ENCODE peak calls at places on chromosomes 4 and X, in five cellular contexts. J is K562, D is WTC11, V is GM12878, B is HepG2. R is an unnamed sample.

GRCh38 chrX:140764401-140764919 is 54.9 kb downstream of the LINC00632 start:
- DNase-seq in J (no peak), D (peak; percentile 49), V (no peak), B (no peak), R (peak; percentile 44)

GRCh38 chrX:68997911-68998310 is 167.3 kb downstream of the PJA1 start:
- DNase-seq in J (no peak), D (no peak), V (no peak), B (no peak), R (no peak)

GRCh38 chr4:88809561-88810219 is 112.1 kb upstream of the NAP1L5 start:
- DNase-seq in J (no peak), D (no peak), V (no peak), B (peak; percentile 63), R (no peak)

GRCh38 chr4:90226734-90227133 is 99.5 kb downstream of the CCSER1 start:
- DNase-seq in J (no peak), D (no peak), V (no peak), B (no peak), R (no peak)

GRCh38 chr4:159382875-159383568 is 280.1 kb downstream of the RAPGEF2 start:
- DNase-seq in J (no peak), D (no peak), V (no peak), B (no peak), R (no peak)

GRCh38 chrX:9604111-9604907 is 139.5 kb downstream of the TBL1X start:
- DNase-seq in J (no peak), D (no peak), V (no peak), B (no peak), R (no peak)

GRCh38 chrX:101260435-101260834 is 30.7 kb downstream of the TAF7L start:
- DNase-seq in J (peak; percentile 46), D (peak; percentile 21), V (no peak), B (peak; percentile 9), R (peak; percentile 15)

GRCh38 chr4:5412296-5412695 is 296.1 kb downstream of the EVC2 start:
- DNase-seq in J (no peak), D (no peak), V (no peak), B (no peak), R (no peak)

GRCh38 chr4:107709916-107710315 is 10.1 kb downstream of the PAPSS1 start:
- DNase-seq in J (no peak), D (no peak), V (no peak), B (no peak), R (no peak)

GRCh38 chrX:9683350-9683749 is 82.3 kb downstream of the GPR143 start:
- DNase-seq in J (no peak), D (no peak), V (no peak), B (no peak), R (no peak)

GRCh38 chr4:184167576-184167975 is 50.1 kb downstream of the ENPP6 start:
- DNase-seq in J (no peak), D (peak; percentile 59), V (no peak), B (no peak), R (no peak)

GRCh38 chr4:187380181-187380581 is 615.4 kb upstream of the ZFP42 start:
- DNase-seq in J (peak; percentile 4), D (peak; percentile 69), V (no peak), B (peak; percentile 35), R (no peak)

GRCh38 chr4:31043382-31044062 is 323.4 kb downstream of the PCDH7 start:
- DNase-seq in J (no peak), D (no peak), V (no peak), B (no peak), R (peak; percentile 8)

GRCh38 chr4:169823685-169824084 is 65.9 kb upstream of the HPF1 start:
- DNase-seq in J (peak; percentile 55), D (peak; percentile 65), V (no peak), B (peak; percentile 21), R (no peak)

GRCh38 chrX:1274786-1275185 is 6.2 kb downstream of the CSF2RA start:
- DNase-seq in J (no peak), D (no peak), V (no peak), B (no peak), R (no peak)

GRCh38 chr4:59818656-59819055 is 1381.5 kb upstream of the ADGRL3 start:
- DNase-seq in J (no peak), D (no peak), V (peak; percentile 15), B (no peak), R (peak; percentile 1)

GRCh38 chrX:146278381-146278780 is 460.8 kb downstream of the SLITRK2 start:
- DNase-seq in J (no peak), D (no peak), V (no peak), B (no peak), R (no peak)

GRCh38 chr4:139978692-139979091 is 175.3 kb downstream of the MAML3 start:
- DNase-seq in J (no peak), D (no peak), V (peak; percentile 75), B (no peak), R (no peak)

GRCh38 chr4:128528793-128529553 is 241.4 kb upstream of the PGRMC2 start:
- DNase-seq in J (no peak), D (no peak), V (no peak), B (peak; percentile 58), R (peak; percentile 95)

GRCh38 chrX:119150163-119151135 is 22.8 kb upstream of the KIAA1210 start:
- DNase-seq in J (no peak), D (peak; percentile 9), V (no peak), B (no peak), R (no peak)

GRCh38 chr4:185255868-185256267 is 46.5 kb downstream of the SNX25 start:
- DNase-seq in J (no peak), D (no peak), V (no peak), B (no peak), R (no peak)

DNA sequence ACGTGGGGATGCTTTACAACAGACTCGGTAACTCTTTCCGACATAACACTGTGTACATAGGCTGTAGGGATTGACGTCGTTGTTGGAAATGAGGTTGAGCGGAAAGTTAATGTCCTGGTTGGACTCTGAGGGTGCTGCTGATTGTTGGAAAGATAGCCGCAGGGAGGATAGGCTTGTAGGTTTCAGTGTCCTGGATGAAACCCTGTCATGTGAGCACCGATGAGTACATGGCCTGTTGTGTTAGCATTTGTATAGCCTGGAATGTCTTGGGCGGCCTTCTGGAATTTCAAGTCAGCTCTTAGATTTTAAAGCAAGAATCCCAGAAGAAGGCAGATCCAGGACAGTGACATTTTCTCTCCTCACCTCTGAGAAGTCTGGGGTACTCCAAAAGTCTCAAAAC is 63.3 kb downstream of the TBC1D14 start:
- DNase-seq in J (no peak), D (peak; percentile 52), V (no peak), B (no peak), R (no peak)
- TF ChIP-seq ESRRA in J (no peak), D (no peak), V (no peak), B (no peak), R (no peak)

GRCh38 chr4:177405508-177405907 is 36.7 kb downstream of the AGA start:
- DNase-seq in J (no peak), D (no peak), V (no peak), B (no peak), R (no peak)
- TF ChIP-seq ESRRA in J (no peak), D (no peak), V (no peak), B (no peak), R (no peak)

DNA sequence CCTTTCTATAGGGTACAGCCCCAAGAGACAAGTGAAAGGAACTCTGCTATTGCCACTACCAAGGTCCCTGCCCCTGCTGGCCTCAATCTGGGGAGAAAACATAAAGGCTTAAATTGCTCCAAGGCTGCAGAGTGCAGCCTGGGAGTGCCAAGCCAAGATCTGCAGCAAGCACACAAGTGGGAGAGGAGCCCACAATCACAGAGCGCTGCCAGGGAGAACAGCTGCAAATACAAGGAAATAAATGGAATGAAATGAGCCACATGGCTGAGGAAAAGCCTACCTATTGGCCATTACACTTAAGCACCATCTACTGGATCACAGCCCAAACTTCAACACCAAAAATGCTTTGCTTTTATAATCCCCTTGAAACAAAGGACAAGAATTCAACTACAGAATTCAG is 582.4 kb downstream of the FAM133A start:
- DNase-seq in J (no peak), D (no peak), V (no peak), B (no peak), R (no peak)
- TF ChIP-seq ESRRA in J (no peak), D (no peak), V (no peak), B (no peak), R (no peak)

GRCh38 chrX:102727761-102728160 is 7.2 kb downstream of the GPRASP3 start:
- DNase-seq in J (no peak), D (no peak), V (no peak), B (no peak), R (no peak)
- TF ChIP-seq ESRRA in J (no peak), D (no peak), V (no peak), B (no peak), R (no peak)

DNA sequence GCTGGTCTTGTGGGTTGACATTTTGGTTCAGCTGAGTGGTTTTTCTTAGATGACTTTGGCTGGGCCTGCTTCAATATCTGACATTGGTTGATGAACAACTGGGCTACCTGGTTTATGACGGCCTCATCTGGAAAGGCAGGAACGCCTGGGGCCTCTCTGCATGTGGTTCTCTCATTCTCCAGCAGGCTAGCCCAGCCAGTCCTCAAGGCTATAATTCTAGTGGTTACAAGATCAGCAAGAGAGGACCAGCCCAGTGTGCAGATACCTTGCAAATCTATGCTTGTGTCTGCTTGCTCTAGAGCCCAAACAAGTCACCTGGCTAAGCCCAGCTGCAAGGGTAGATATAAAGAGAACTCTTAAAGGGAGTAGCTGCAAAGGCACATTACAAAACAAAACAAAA is 214.2 kb upstream of the PUDP start:
- DNase-seq in J (no peak), D (no peak), V (no peak), B (no peak), R (no peak)
- TF ChIP-seq ESRRA in J (no peak), D (no peak), V (no peak), B (no peak), R (no peak)

GRCh38 chr4:176799653-176800052 is 6.9 kb upstream of the VEGFC start:
- DNase-seq in J (no peak), D (no peak), V (no peak), B (no peak), R (no peak)

GRCh38 chr4:176810481-176811249 is 17.9 kb upstream of the VEGFC start:
- DNase-seq in J (no peak), D (no peak), V (no peak), B (no peak), R (no peak)

GRCh38 chr4:176800891-176801534 is 8.3 kb upstream of the VEGFC start:
- DNase-seq in J (no peak), D (no peak), V (no peak), B (no peak), R (no peak)

GRCh38 chr4:176805155-176805554 is 12.4 kb upstream of the VEGFC start:
- DNase-seq in J (no peak), D (no peak), V (no peak), B (no peak), R (no peak)
- TF ChIP-seq ESRRA in J (no peak), D (no peak), V (no peak), B (no peak), R (no peak)

GRCh38 chrX:19673334-19674040 is 158.2 kb upstream of the MAP3K15 start:
- DNase-seq in J (no peak), D (no peak), V (no peak), B (peak; percentile 31), R (peak; percentile 93)
- TF ChIP-seq ESRRA in J (no peak), D (no peak), V (no peak), B (no peak), R (no peak)

DNA sequence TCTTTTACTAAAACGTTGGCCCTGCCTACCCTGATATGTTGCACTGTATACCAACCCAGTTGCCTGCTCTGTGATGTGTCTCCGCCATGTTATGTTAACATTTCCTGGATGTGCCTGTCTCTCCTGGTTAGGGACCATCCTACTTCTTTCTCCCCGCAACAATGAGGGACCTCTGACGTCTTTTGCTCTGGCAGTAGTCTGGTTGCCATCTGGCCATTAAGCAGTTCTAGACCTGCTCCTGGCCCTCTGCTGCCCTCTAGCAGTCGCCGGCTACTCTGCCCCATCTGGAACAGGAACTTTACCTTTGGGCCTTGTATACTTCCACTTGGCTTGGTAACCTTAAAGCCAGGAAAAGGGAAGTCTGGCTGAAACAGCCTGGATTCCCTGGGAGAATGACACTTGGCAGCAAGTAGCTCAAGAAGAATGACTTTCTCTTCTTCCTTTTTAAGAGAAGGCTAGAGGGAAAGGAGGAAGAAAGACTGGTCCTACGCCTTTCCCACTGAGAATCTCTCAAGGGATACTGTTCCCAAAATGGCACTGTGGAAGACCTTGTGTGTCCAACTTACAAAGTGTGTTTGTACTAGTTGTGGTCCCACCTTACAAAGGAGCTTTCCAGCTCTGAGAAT is 63.5 kb downstream of the GPC3 start:
- DNase-seq in J (peak; percentile 23), D (peak; percentile 75), V (no peak), B (peak; percentile 19), R (peak; percentile 46)
- TF ChIP-seq ESRRA in J (no peak), D (no peak), V (no peak), B (no peak), R (no peak)